ENCODE peak calls at places on chromosomes 5 and 9, in nine cellular contexts. One of them, this sample, is unnamed.
A peak's percentile ranks its signal among the peaks of the same experiment; 100 is the strongest.

GRCh38 chr9:78566948-78567675 is 270.2 kb downstream of the PSAT1 start:
- DNase-seq in psoas muscle: no peak
- DNase-seq in gastrocnemius medialis: no peak
- DNase-seq in endothelial cell of umbilical vein: no peak
- DNase-seq in IMR-90: peak; percentile 74
- DNase-seq in spleen: no peak
- DNase-seq in cardiac muscle cell: peak; percentile 22
- DNase-seq in PC-9: no peak
- DNase-seq in lower lobe of right lung: no peak
- DNase-seq in this sample: no peak

GRCh38 chr9:36154213-36154952 is 14.8 kb upstream of the CCIN start:
- DNase-seq in endothelial cell of umbilical vein: peak; percentile 82
- DNase-seq in cardiac muscle cell: peak; percentile 89
- DNase-seq in IMR-90: peak; percentile 71
- DNase-seq in gastrocnemius medialis: no peak
- DNase-seq in PC-9: no peak
- DNase-seq in spleen: no peak
- DNase-seq in lower lobe of right lung: peak; percentile 77
- DNase-seq in psoas muscle: no peak
- DNase-seq in this sample: no peak

GRCh38 chr9:68749579-68750159 is 44.6 kb downstream of the PIP5K1B start:
- DNase-seq in psoas muscle: no peak
- DNase-seq in PC-9: no peak
- DNase-seq in lower lobe of right lung: peak; percentile 66
- DNase-seq in spleen: no peak
- DNase-seq in cardiac muscle cell: no peak
- DNase-seq in gastrocnemius medialis: no peak
- DNase-seq in IMR-90: no peak
- DNase-seq in endothelial cell of umbilical vein: no peak
- DNase-seq in this sample: no peak

GRCh38 chr9:89714316-89714715 is 109.5 kb downstream of the GADD45G start:
- DNase-seq in IMR-90: no peak
- DNase-seq in PC-9: no peak
- DNase-seq in psoas muscle: no peak
- DNase-seq in endothelial cell of umbilical vein: no peak
- DNase-seq in spleen: no peak
- DNase-seq in cardiac muscle cell: peak; percentile 24
- DNase-seq in lower lobe of right lung: no peak
- DNase-seq in gastrocnemius medialis: no peak
- DNase-seq in this sample: no peak

GRCh38 chr5:175711472-175712312 is 53.8 kb downstream of the HRH2 start:
- DNase-seq in spleen: peak; percentile 35
- DNase-seq in lower lobe of right lung: no peak
- DNase-seq in PC-9: no peak
- DNase-seq in endothelial cell of umbilical vein: no peak
- DNase-seq in psoas muscle: peak; percentile 20
- DNase-seq in gastrocnemius medialis: no peak
- DNase-seq in cardiac muscle cell: no peak
- DNase-seq in IMR-90: no peak
- DNase-seq in this sample: no peak

GRCh38 chr9:136587145-136587943 is 41.5 kb upstream of the NOTCH1 start:
- DNase-seq in spleen: peak; percentile 87
- DNase-seq in PC-9: no peak
- DNase-seq in cardiac muscle cell: peak; percentile 93
- DNase-seq in lower lobe of right lung: peak; percentile 84
- DNase-seq in psoas muscle: peak; percentile 84
- DNase-seq in IMR-90: peak; percentile 48
- DNase-seq in gastrocnemius medialis: peak; percentile 22
- DNase-seq in endothelial cell of umbilical vein: peak; percentile 44
- DNase-seq in this sample: peak; percentile 91

GRCh38 chr5:152290181-152290580 is 114.9 kb downstream of the NMUR2 start:
- DNase-seq in psoas muscle: no peak
- DNase-seq in lower lobe of right lung: no peak
- DNase-seq in spleen: no peak
- DNase-seq in cardiac muscle cell: no peak
- DNase-seq in IMR-90: no peak
- DNase-seq in endothelial cell of umbilical vein: no peak
- DNase-seq in gastrocnemius medialis: no peak
- DNase-seq in PC-9: no peak
- DNase-seq in this sample: no peak

GRCh38 chr5:5332287-5332686 is 90.2 kb upstream of the ICE1 start:
- DNase-seq in lower lobe of right lung: no peak
- DNase-seq in psoas muscle: no peak
- DNase-seq in IMR-90: no peak
- DNase-seq in gastrocnemius medialis: no peak
- DNase-seq in cardiac muscle cell: no peak
- DNase-seq in endothelial cell of umbilical vein: no peak
- DNase-seq in spleen: no peak
- DNase-seq in PC-9: no peak
- DNase-seq in this sample: no peak

GRCh38 chr5:93587919-93588585 is 5.0 kb downstream of the NR2F1 start:
- DNase-seq in lower lobe of right lung: no peak
- DNase-seq in endothelial cell of umbilical vein: no peak
- DNase-seq in psoas muscle: no peak
- DNase-seq in cardiac muscle cell: peak; percentile 31
- DNase-seq in gastrocnemius medialis: no peak
- DNase-seq in PC-9: no peak
- DNase-seq in spleen: no peak
- DNase-seq in IMR-90: no peak
- DNase-seq in this sample: no peak

GRCh38 chr5:32157078-32157477 is 17.0 kb downstream of the GOLPH3 start:
- DNase-seq in lower lobe of right lung: no peak
- DNase-seq in IMR-90: no peak
- DNase-seq in psoas muscle: no peak
- DNase-seq in spleen: no peak
- DNase-seq in gastrocnemius medialis: no peak
- DNase-seq in endothelial cell of umbilical vein: no peak
- DNase-seq in PC-9: no peak
- DNase-seq in cardiac muscle cell: no peak
- DNase-seq in this sample: no peak

GRCh38 chr5:84603557-84604185 is 219.0 kb upstream of the EDIL3 start:
- DNase-seq in cardiac muscle cell: peak; percentile 81
- DNase-seq in lower lobe of right lung: no peak
- DNase-seq in IMR-90: peak; percentile 88
- DNase-seq in gastrocnemius medialis: no peak
- DNase-seq in PC-9: no peak
- DNase-seq in spleen: no peak
- DNase-seq in endothelial cell of umbilical vein: no peak
- DNase-seq in psoas muscle: peak; percentile 32
- DNase-seq in this sample: peak; percentile 18

GRCh38 chr5:10400834-10401233 is 40.8 kb upstream of the ROPN1L start:
- DNase-seq in gastrocnemius medialis: no peak
- DNase-seq in endothelial cell of umbilical vein: no peak
- DNase-seq in IMR-90: peak; percentile 61
- DNase-seq in cardiac muscle cell: peak; percentile 81
- DNase-seq in spleen: no peak
- DNase-seq in lower lobe of right lung: no peak
- DNase-seq in psoas muscle: no peak
- DNase-seq in PC-9: no peak
- DNase-seq in this sample: no peak

GRCh38 chr9:7042124-7042523 is 284.4 kb downstream of the KDM4C start:
- DNase-seq in PC-9: no peak
- DNase-seq in cardiac muscle cell: no peak
- DNase-seq in gastrocnemius medialis: no peak
- DNase-seq in psoas muscle: no peak
- DNase-seq in endothelial cell of umbilical vein: no peak
- DNase-seq in spleen: no peak
- DNase-seq in IMR-90: peak; percentile 12
- DNase-seq in lower lobe of right lung: no peak
- DNase-seq in this sample: no peak

GRCh38 chr9:22211588-22212360 is 202.7 kb upstream of the CDKN2B start:
- DNase-seq in gastrocnemius medialis: no peak
- DNase-seq in endothelial cell of umbilical vein: peak; percentile 92
- DNase-seq in lower lobe of right lung: no peak
- DNase-seq in PC-9: peak; percentile 33
- DNase-seq in psoas muscle: no peak
- DNase-seq in IMR-90: peak; percentile 93
- DNase-seq in cardiac muscle cell: peak; percentile 93
- DNase-seq in spleen: no peak
- DNase-seq in this sample: no peak

GRCh38 chr9:136398286-136398685 is 1.7 kb downstream of the SNAPC4 start:
- DNase-seq in PC-9: no peak
- DNase-seq in spleen: no peak
- DNase-seq in lower lobe of right lung: no peak
- DNase-seq in IMR-90: no peak
- DNase-seq in cardiac muscle cell: no peak
- DNase-seq in psoas muscle: peak; percentile 29
- DNase-seq in endothelial cell of umbilical vein: no peak
- DNase-seq in gastrocnemius medialis: no peak
- DNase-seq in this sample: no peak

GRCh38 chr5:90866333-90866732 is 307.7 kb downstream of the ADGRV1 start:
- DNase-seq in gastrocnemius medialis: no peak
- DNase-seq in psoas muscle: no peak
- DNase-seq in PC-9: no peak
- DNase-seq in endothelial cell of umbilical vein: peak; percentile 71
- DNase-seq in lower lobe of right lung: no peak
- DNase-seq in IMR-90: peak; percentile 28
- DNase-seq in cardiac muscle cell: peak; percentile 52
- DNase-seq in spleen: no peak
- DNase-seq in this sample: no peak

GRCh38 chr5:17365756-17366155 is 132.3 kb upstream of the TAF11L2 start:
- DNase-seq in endothelial cell of umbilical vein: no peak
- DNase-seq in psoas muscle: no peak
- DNase-seq in spleen: no peak
- DNase-seq in IMR-90: peak; percentile 89
- DNase-seq in PC-9: no peak
- DNase-seq in cardiac muscle cell: no peak
- DNase-seq in lower lobe of right lung: no peak
- DNase-seq in gastrocnemius medialis: no peak
- DNase-seq in this sample: no peak

GRCh38 chr5:151706906-151707305 is 20.2 kb upstream of the SPARC start:
- DNase-seq in cardiac muscle cell: no peak
- DNase-seq in psoas muscle: no peak
- DNase-seq in IMR-90: peak; percentile 50
- DNase-seq in lower lobe of right lung: no peak
- DNase-seq in endothelial cell of umbilical vein: no peak
- DNase-seq in PC-9: no peak
- DNase-seq in gastrocnemius medialis: no peak
- DNase-seq in spleen: no peak
- DNase-seq in this sample: no peak

GRCh38 chr5:179113945-179114641 is 53.9 kb downstream of the ZNF354C start:
- DNase-seq in cardiac muscle cell: no peak
- DNase-seq in psoas muscle: no peak
- DNase-seq in lower lobe of right lung: no peak
- DNase-seq in IMR-90: no peak
- DNase-seq in spleen: peak; percentile 28
- DNase-seq in endothelial cell of umbilical vein: no peak
- DNase-seq in PC-9: no peak
- DNase-seq in gastrocnemius medialis: no peak
- DNase-seq in this sample: no peak

GRCh38 chr5:179110528-179110927 is 50.4 kb downstream of the ZNF354C start:
- DNase-seq in endothelial cell of umbilical vein: no peak
- DNase-seq in spleen: peak; percentile 47
- DNase-seq in lower lobe of right lung: no peak
- DNase-seq in gastrocnemius medialis: no peak
- DNase-seq in psoas muscle: no peak
- DNase-seq in cardiac muscle cell: no peak
- DNase-seq in IMR-90: no peak
- DNase-seq in PC-9: no peak
- DNase-seq in this sample: no peak

GRCh38 chr5:179113143-179113530 is 53.0 kb downstream of the ZNF354C start:
- DNase-seq in psoas muscle: no peak
- DNase-seq in cardiac muscle cell: no peak
- DNase-seq in IMR-90: no peak
- DNase-seq in PC-9: no peak
- DNase-seq in spleen: no peak
- DNase-seq in endothelial cell of umbilical vein: no peak
- DNase-seq in lower lobe of right lung: no peak
- DNase-seq in gastrocnemius medialis: no peak
- DNase-seq in this sample: no peak

GRCh38 chr5:179112469-179113142 is 52.4 kb downstream of the ZNF354C start:
- DNase-seq in IMR-90: no peak
- DNase-seq in psoas muscle: no peak
- DNase-seq in gastrocnemius medialis: no peak
- DNase-seq in PC-9: no peak
- DNase-seq in cardiac muscle cell: no peak
- DNase-seq in lower lobe of right lung: no peak
- DNase-seq in endothelial cell of umbilical vein: no peak
- DNase-seq in spleen: no peak
- DNase-seq in this sample: no peak

GRCh38 chr5:179111267-179112207 is 51.4 kb downstream of the ZNF354C start:
- DNase-seq in IMR-90: no peak
- DNase-seq in spleen: peak; percentile 29
- DNase-seq in gastrocnemius medialis: no peak
- DNase-seq in PC-9: no peak
- DNase-seq in endothelial cell of umbilical vein: no peak
- DNase-seq in lower lobe of right lung: no peak
- DNase-seq in cardiac muscle cell: no peak
- DNase-seq in psoas muscle: no peak
- DNase-seq in this sample: no peak
- H3K9me3 ChIP-seq in IMR-90: peaks cover 40% of the 10 kb centered on the region
- H3K9me3 ChIP-seq in spleen: peaks cover 71% of the 10 kb centered on the region
- H3K9me3 ChIP-seq in gastrocnemius medialis: no peaks in the 10 kb centered on the region
- H3K9me3 ChIP-seq in PC-9: peaks cover 3% of the 10 kb centered on the region
- H3K9me3 ChIP-seq in endothelial cell of umbilical vein: peaks cover 4% of the 10 kb centered on the region
- H3K9me3 ChIP-seq in lower lobe of right lung: peaks cover 63% of the 10 kb centered on the region
- H3K9me3 ChIP-seq in cardiac muscle cell: no peaks in the 10 kb centered on the region
- H3K9me3 ChIP-seq in psoas muscle: peaks cover 49% of the 10 kb centered on the region
- H3K9me3 ChIP-seq in this sample: peaks cover 96% of the 10 kb centered on the region

DNA sequence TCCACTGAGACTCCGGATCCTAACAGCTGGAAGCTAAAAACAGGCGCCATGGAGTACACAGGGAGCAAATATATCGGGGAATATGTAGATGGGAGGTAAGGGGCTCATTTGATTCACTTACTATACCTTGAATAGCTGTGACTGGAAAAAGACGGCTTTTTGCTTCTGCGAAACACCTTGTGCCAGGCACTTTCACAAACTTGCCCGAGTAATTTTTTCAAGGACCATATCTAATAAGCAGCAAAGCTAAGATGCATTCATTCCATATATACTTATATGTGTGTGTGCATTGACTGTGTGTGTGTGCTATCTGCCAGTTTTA is 178 bp downstream of the MORN5 start:
- DNase-seq in spleen: no peak
- DNase-seq in gastrocnemius medialis: no peak
- DNase-seq in lower lobe of right lung: no peak
- DNase-seq in PC-9: no peak
- DNase-seq in psoas muscle: no peak
- DNase-seq in endothelial cell of umbilical vein: no peak
- DNase-seq in cardiac muscle cell: no peak
- DNase-seq in IMR-90: no peak
- DNase-seq in this sample: no peak
- H3K27ac ChIP-seq in spleen: peak overlapping the region; percentile 88
- H3K27ac ChIP-seq in gastrocnemius medialis: peak overlapping the region; percentile 96
- H3K27ac ChIP-seq in lower lobe of right lung: peak overlapping the region; percentile 91
- H3K27ac ChIP-seq in PC-9: no peak overlapping the region
- H3K27ac ChIP-seq in psoas muscle: peak overlapping the region; percentile 87
- H3K27ac ChIP-seq in endothelial cell of umbilical vein: no peak overlapping the region
- H3K27ac ChIP-seq in cardiac muscle cell: no peak overlapping the region
- H3K27ac ChIP-seq in IMR-90: no peak overlapping the region
- H3K27ac ChIP-seq in this sample: peak overlapping the region; percentile 94

GRCh38 chr5:122256388-122256787 is 55.6 kb upstream of the SNCAIP start:
- DNase-seq in endothelial cell of umbilical vein: no peak
- DNase-seq in spleen: no peak
- DNase-seq in IMR-90: no peak
- DNase-seq in psoas muscle: no peak
- DNase-seq in cardiac muscle cell: no peak
- DNase-seq in lower lobe of right lung: no peak
- DNase-seq in PC-9: no peak
- DNase-seq in gastrocnemius medialis: no peak
- DNase-seq in this sample: no peak
- H3K9me3 ChIP-seq in endothelial cell of umbilical vein: no peaks in the 10 kb centered on the region
- H3K9me3 ChIP-seq in spleen: peaks cover 27% of the 10 kb centered on the region
- H3K9me3 ChIP-seq in IMR-90: peaks cover 7% of the 10 kb centered on the region
- H3K9me3 ChIP-seq in psoas muscle: peaks cover 13% of the 10 kb centered on the region
- H3K9me3 ChIP-seq in cardiac muscle cell: no peaks in the 10 kb centered on the region
- H3K9me3 ChIP-seq in lower lobe of right lung: peaks cover 17% of the 10 kb centered on the region
- H3K9me3 ChIP-seq in PC-9: no peaks in the 10 kb centered on the region
- H3K9me3 ChIP-seq in gastrocnemius medialis: no peaks in the 10 kb centered on the region
- H3K9me3 ChIP-seq in this sample: peaks cover 35% of the 10 kb centered on the region

GRCh38 chr5:148969291-148969690 is 93.6 kb downstream of the SH3TC2 start:
- DNase-seq in lower lobe of right lung: no peak
- DNase-seq in gastrocnemius medialis: no peak
- DNase-seq in endothelial cell of umbilical vein: no peak
- DNase-seq in psoas muscle: no peak
- DNase-seq in cardiac muscle cell: no peak
- DNase-seq in PC-9: no peak
- DNase-seq in spleen: no peak
- DNase-seq in IMR-90: no peak
- DNase-seq in this sample: no peak
- H3K27ac ChIP-seq in lower lobe of right lung: no peak overlapping the region
- H3K27ac ChIP-seq in gastrocnemius medialis: peak overlapping the region; percentile 94
- H3K27ac ChIP-seq in endothelial cell of umbilical vein: no peak overlapping the region
- H3K27ac ChIP-seq in psoas muscle: peak overlapping the region; percentile 83
- H3K27ac ChIP-seq in cardiac muscle cell: no peak overlapping the region
- H3K27ac ChIP-seq in PC-9: no peak overlapping the region
- H3K27ac ChIP-seq in spleen: no peak overlapping the region
- H3K27ac ChIP-seq in IMR-90: no peak overlapping the region
- H3K27ac ChIP-seq in this sample: peak overlapping the region; percentile 66

This sample was measured in left ventricle myocardium inferior.